ENCODE peak calls at places on chromosomes 3 and 15, in four cellular contexts. B, R, T and H are unnamed samples.

GRCh38 chr3:172782235-172782634 is 31.7 kb downstream of the ECT2 start:
- DNase-seq in B (no peak), R (no peak), T (no peak), H (no peak)

GRCh38 chr15:101458908-101459578 is 30.5 kb downstream of the PCSK6 start:
- DNase-seq in B (no peak), R (no peak), T (no peak), H (no peak)

GRCh38 chr15:100873029-100873677 is 6.5 kb upstream of the ALDH1A3 start:
- DNase-seq in B (peak; percentile 39), R (peak; percentile 86), T (peak; percentile 70), H (peak; percentile 73)

GRCh38 chr15:51846463-51847230 is 17.2 kb downstream of the TMOD3 start:
- DNase-seq in B (no peak), R (no peak), T (no peak), H (no peak)

GRCh38 chr3:57974796-57975388 is 33.3 kb upstream of the FLNB start:
- DNase-seq in B (no peak), R (peak; percentile 44), T (peak; percentile 96), H (no peak)

GRCh38 chr3:71512000-71512399 is 71.5 kb downstream of the FOXP1 start:
- DNase-seq in B (no peak), R (peak; percentile 88), T (peak; percentile 10), H (no peak)

GRCh38 chr3:81308296-81308695 is 453.1 kb downstream of the GBE1 start:
- DNase-seq in B (no peak), R (no peak), T (no peak), H (no peak)

GRCh38 chr15:55980511-55980910 is 12.9 kb downstream of the NEDD4 start:
- DNase-seq in B (no peak), R (no peak), T (no peak), H (no peak)

GRCh38 chr3:98343647-98344507 is 9.8 kb upstream of the OR5K4 start:
- DNase-seq in B (no peak), R (peak; percentile 95), T (peak; percentile 62), H (peak; percentile 81)

GRCh38 chr3:38227989-38228388 is 37.6 kb upstream of the SLC22A13 start:
- DNase-seq in B (no peak), R (no peak), T (no peak), H (no peak)

GRCh38 chr3:128276577-128277183 is 123.4 kb downstream of the EEFSEC start:
- DNase-seq in B (no peak), R (no peak), T (no peak), H (no peak)

GRCh38 chr3:42732829-42733459 is 30.3 kb upstream of the HHATL start:
- DNase-seq in B (no peak), R (peak; percentile 16), T (peak; percentile 81), H (no peak)

GRCh38 chr3:11238880-11239279 is 33.3 kb upstream of the ATG7 start:
- DNase-seq in B (no peak), R (no peak), T (no peak), H (no peak)

GRCh38 chr15:85073556-85074194 is 92.0 kb downstream of the PDE8A start:
- DNase-seq in B (no peak), R (no peak), T (no peak), H (no peak)

GRCh38 chr3:19348929-19349564 is 200.7 kb downstream of the KCNH8 start:
- DNase-seq in B (no peak), R (peak; percentile 61), T (peak; percentile 8), H (peak; percentile 48)

GRCh38 chr3:171317133-171317532 is 143.1 kb downstream of the TNIK start:
- DNase-seq in B (no peak), R (no peak), T (no peak), H (no peak)

GRCh38 chr3:183435701-183436100 is 7.3 kb upstream of the MCF2L2 start:
- DNase-seq in B (peak; percentile 34), R (no peak), T (no peak), H (no peak)

GRCh38 chr3:12759097-12759679 is at the start of gene TMEM40:
- DNase-seq in B (no peak), R (peak; percentile 30), T (no peak), H (no peak)

GRCh38 chr3:34178415-34178814 is 380.0 kb downstream of the PDCD6IP start:
- DNase-seq in B (no peak), R (no peak), T (no peak), H (no peak)

DNA sequence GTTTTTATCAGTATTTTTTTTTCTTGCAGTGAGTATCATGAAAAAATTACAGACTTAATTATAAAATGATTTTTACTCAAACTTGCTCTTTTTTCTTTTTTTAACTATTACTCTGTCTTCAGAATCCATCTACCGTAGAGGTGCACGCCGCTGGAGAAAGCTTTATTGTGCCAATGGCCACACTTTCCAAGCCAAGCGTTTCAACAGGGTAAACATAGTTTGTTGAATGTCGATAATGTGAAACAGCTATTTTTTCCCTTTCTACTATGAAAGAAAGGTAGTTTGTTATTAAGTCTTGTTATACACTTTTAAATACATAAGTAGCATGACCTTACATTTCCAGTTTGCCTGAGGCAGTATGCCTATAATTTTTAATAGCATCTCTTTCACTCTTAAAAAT is 45.6 kb downstream of the PRKCI start:
- DNase-seq in B (no peak), R (no peak), T (no peak), H (no peak)
- H2AFZ ChIP-seq in B (no peak overlapping the region), R (no peak overlapping the region), T (no peak overlapping the region), H (no peak overlapping the region)

DNA sequence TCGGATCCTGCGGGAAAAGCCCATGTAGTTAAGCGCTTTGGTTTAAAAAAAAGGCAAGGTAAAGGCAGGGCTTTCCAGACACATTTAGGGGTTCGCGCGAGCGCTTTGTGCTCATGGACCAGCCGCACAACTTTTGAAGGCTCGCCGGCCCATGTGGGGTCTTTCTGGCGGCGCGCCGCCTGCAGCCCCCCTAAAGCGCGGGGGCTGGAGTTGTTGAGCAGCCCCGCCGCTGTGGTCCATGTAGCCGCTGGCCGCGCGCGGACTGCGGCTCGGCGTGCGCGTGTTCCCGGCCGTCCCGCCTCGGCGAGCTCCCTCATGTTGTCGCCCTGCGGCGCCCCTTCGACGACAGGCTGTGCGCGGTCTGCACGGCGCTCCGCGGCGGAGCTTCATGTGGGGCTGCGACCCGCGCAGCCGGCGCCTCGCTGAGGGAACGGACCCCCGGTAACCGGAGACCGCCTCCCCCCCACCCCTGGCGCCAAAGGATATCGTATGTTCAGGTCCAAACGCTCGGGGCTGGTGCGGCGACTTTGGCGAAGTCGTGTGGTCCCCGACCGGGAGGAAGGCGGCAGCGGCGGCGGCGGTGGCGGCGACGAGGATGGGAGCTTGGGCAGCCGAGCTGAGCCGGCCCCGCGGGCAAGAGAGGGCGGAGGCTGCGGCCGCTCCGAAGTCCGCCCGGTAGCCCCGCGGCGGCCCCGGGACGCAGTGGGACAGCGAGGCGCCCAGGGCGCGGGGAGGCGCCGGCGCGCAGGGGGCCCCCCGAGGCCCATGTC is 919 bp downstream of the SMAD6 start:
- DNase-seq in B (no peak), R (peak; percentile 51), T (no peak), H (peak; percentile 69)
- TF ChIP-seq EZH2 in B (peak; percentile 13), R (no peak), T (no peak), H (no peak)

GRCh38 chr15:57403007-57403406 is 26.7 kb downstream of the CGNL1 start:
- DNase-seq in B (no peak), R (no peak), T (no peak), H (no peak)

GRCh38 chr15:57403532-57403931 is 27.2 kb downstream of the CGNL1 start:
- DNase-seq in B (no peak), R (no peak), T (no peak), H (no peak)

GRCh38 chr15:57405133-57405532 is 28.8 kb downstream of the CGNL1 start:
- DNase-seq in B (no peak), R (peak; percentile 44), T (no peak), H (no peak)

GRCh38 chr15:57406040-57406772 is 29.9 kb downstream of the CGNL1 start:
- DNase-seq in B (no peak), R (no peak), T (peak; percentile 48), H (no peak)

DNA sequence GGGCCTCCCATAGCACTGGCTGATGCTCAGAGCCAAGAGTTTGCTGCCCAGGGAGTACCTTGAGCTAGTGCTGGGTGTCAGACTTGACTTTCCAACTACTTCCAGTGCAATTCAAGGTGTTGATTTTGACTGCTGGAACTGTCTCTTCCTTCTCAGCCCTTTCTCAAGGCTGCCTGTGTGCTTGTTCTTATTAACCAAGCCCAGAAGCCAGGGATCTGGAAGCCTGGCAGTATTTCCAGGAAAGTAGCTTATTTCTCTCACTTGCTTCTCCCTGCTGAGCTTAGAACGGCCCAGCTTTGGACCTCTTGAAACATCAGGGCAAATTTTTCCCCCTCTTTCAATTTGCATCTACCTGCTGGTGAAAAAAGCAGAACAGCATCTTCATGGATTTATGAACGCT is 27.6 kb downstream of the CGNL1 start:
- DNase-seq in B (no peak), R (no peak), T (no peak), H (no peak)
- H2AFZ ChIP-seq in B (no peak overlapping the region), R (no peak overlapping the region), T (no peak overlapping the region), H (no peak overlapping the region)

GRCh38 chr15:59998256-59999063 is 5.7 kb upstream of the FOXB1 start:
- DNase-seq in B (no peak), R (peak; percentile 65), T (no peak), H (peak; percentile 93)

GRCh38 chr15:59997070-59997701 is 6.9 kb upstream of the FOXB1 start:
- DNase-seq in B (no peak), R (peak; percentile 98), T (no peak), H (peak; percentile 95)

GRCh38 chr15:59995568-59996349 is 8.4 kb upstream of the FOXB1 start:
- DNase-seq in B (no peak), R (peak; percentile 66), T (no peak), H (peak; percentile 50)

GRCh38 chr15:59994855-59995557 is 9.1 kb upstream of the FOXB1 start:
- DNase-seq in B (no peak), R (peak; percentile 87), T (no peak), H (peak; percentile 73)

DNA sequence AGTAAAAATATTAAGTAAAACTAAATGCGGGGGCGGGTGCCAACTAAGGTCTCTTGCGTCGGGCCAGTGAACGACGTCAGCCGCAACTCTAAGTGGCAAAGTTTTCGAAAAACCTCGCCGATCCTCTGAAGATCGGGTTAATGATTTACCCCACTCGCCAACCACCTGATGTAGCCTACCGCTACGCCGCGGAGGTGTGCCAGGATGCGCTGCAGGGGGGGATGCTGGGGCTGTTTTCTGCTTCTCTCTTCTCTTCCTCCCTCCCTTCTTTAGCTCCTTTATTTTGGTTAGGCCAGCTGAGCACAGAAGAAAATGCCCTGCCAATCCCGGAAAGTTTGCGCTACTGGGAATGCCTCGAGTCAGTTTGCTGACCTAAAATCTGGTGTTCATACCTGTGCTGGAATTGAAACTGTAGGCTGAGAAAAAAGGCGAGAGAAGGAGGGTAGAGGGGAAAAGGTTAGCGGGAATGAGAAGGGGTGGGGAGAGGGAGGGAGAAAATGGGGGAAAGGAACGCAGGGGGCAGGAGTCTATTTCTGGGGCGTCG is 7.5 kb upstream of the FOXB1 start:
- DNase-seq in B (no peak), R (peak; percentile 64), T (peak; percentile 14), H (no peak)
- TF ChIP-seq EZH2 in B (no peak), R (no peak), T (peak; percentile 83), H (peak; percentile 49)